ENCODE peak calls at places on chromosomes 16 and 17, in nine cellular contexts. One of them, this sample, is unnamed.
A peak's percentile ranks its signal among the peaks of the same experiment; 100 is the strongest.

GRCh38 chr17:67576471-67576870 is 141.3 kb upstream of the NOL11 start:
- DNase-seq in AG10803: no peak
- DNase-seq in psoas muscle: no peak
- DNase-seq in fibroblast of lung: no peak
- DNase-seq in mucosa of descending colon: no peak
- DNase-seq in body of pancreas: no peak
- DNase-seq in OCI-LY7: no peak
- DNase-seq in tibial nerve: no peak
- DNase-seq in AG04450: no peak
- DNase-seq in this sample: no peak

GRCh38 chr16:73746554-73746953 is 550.1 kb upstream of the PSMD7 start:
- DNase-seq in AG10803: no peak
- DNase-seq in psoas muscle: no peak
- DNase-seq in fibroblast of lung: no peak
- DNase-seq in mucosa of descending colon: no peak
- DNase-seq in body of pancreas: no peak
- DNase-seq in OCI-LY7: no peak
- DNase-seq in tibial nerve: no peak
- DNase-seq in AG04450: no peak
- DNase-seq in this sample: no peak

GRCh38 chr17:81948635-81949378 is 1.8 kb upstream of the MYADML2 start:
- DNase-seq in AG10803: no peak
- DNase-seq in psoas muscle: no peak
- DNase-seq in fibroblast of lung: no peak
- DNase-seq in mucosa of descending colon: no peak
- DNase-seq in body of pancreas: no peak
- DNase-seq in OCI-LY7: no peak
- DNase-seq in tibial nerve: no peak
- DNase-seq in AG04450: no peak
- DNase-seq in this sample: no peak

GRCh38 chr17:45265823-45266222 is 3.9 kb upstream of the SPATA32 start:
- DNase-seq in AG10803: peak; percentile 90
- DNase-seq in psoas muscle: peak; percentile 76
- DNase-seq in fibroblast of lung: peak; percentile 83
- DNase-seq in mucosa of descending colon: no peak
- DNase-seq in body of pancreas: no peak
- DNase-seq in OCI-LY7: no peak
- DNase-seq in tibial nerve: no peak
- DNase-seq in AG04450: no peak
- DNase-seq in this sample: peak; percentile 78

GRCh38 chr16:71367243-71367976 is 8.9 kb downstream of the CALB2 start:
- DNase-seq in AG10803: peak; percentile 35
- DNase-seq in psoas muscle: peak; percentile 61
- DNase-seq in fibroblast of lung: peak; percentile 25
- DNase-seq in mucosa of descending colon: no peak
- DNase-seq in body of pancreas: peak; percentile 47
- DNase-seq in OCI-LY7: peak; percentile 37
- DNase-seq in tibial nerve: no peak
- DNase-seq in AG04450: no peak
- DNase-seq in this sample: no peak

GRCh38 chr17:50055055-50055425 is 870 bp upstream of the ITGA3 start:
- DNase-seq in AG10803: no peak
- DNase-seq in psoas muscle: peak; percentile 53
- DNase-seq in fibroblast of lung: no peak
- DNase-seq in mucosa of descending colon: peak; percentile 83
- DNase-seq in body of pancreas: peak; percentile 80
- DNase-seq in OCI-LY7: no peak
- DNase-seq in tibial nerve: no peak
- DNase-seq in AG04450: no peak
- DNase-seq in this sample: no peak

GRCh38 chr17:56835259-56835575 is 1.3 kb downstream of the DGKE start:
- DNase-seq in AG10803: no peak
- DNase-seq in psoas muscle: no peak
- DNase-seq in fibroblast of lung: no peak
- DNase-seq in mucosa of descending colon: no peak
- DNase-seq in body of pancreas: no peak
- DNase-seq in OCI-LY7: no peak
- DNase-seq in tibial nerve: no peak
- DNase-seq in AG04450: no peak
- DNase-seq in this sample: no peak

GRCh38 chr16:73176577-73177013 is 128.7 kb upstream of the ZFHX3 start:
- DNase-seq in AG10803: peak; percentile 95
- DNase-seq in psoas muscle: no peak
- DNase-seq in fibroblast of lung: peak; percentile 89
- DNase-seq in mucosa of descending colon: no peak
- DNase-seq in body of pancreas: no peak
- DNase-seq in OCI-LY7: no peak
- DNase-seq in tibial nerve: no peak
- DNase-seq in AG04450: peak; percentile 70
- DNase-seq in this sample: peak; percentile 62

GRCh38 chr17:73420897-73421296 is 109.1 kb upstream of the CDC42EP4 start:
- DNase-seq in AG10803: no peak
- DNase-seq in psoas muscle: no peak
- DNase-seq in fibroblast of lung: peak; percentile 28
- DNase-seq in mucosa of descending colon: no peak
- DNase-seq in body of pancreas: no peak
- DNase-seq in OCI-LY7: peak; percentile 34
- DNase-seq in tibial nerve: no peak
- DNase-seq in AG04450: no peak
- DNase-seq in this sample: no peak

GRCh38 chr16:26651464-26651863 is 415.3 kb upstream of the C16orf82 start:
- DNase-seq in AG10803: no peak
- DNase-seq in psoas muscle: no peak
- DNase-seq in fibroblast of lung: no peak
- DNase-seq in mucosa of descending colon: no peak
- DNase-seq in body of pancreas: no peak
- DNase-seq in OCI-LY7: peak; percentile 94
- DNase-seq in tibial nerve: no peak
- DNase-seq in AG04450: no peak
- DNase-seq in this sample: no peak

GRCh38 chr16:26648851-26649250 is 417.9 kb upstream of the C16orf82 start:
- DNase-seq in AG10803: no peak
- DNase-seq in psoas muscle: no peak
- DNase-seq in fibroblast of lung: no peak
- DNase-seq in mucosa of descending colon: no peak
- DNase-seq in body of pancreas: no peak
- DNase-seq in OCI-LY7: peak; percentile 17
- DNase-seq in tibial nerve: no peak
- DNase-seq in AG04450: no peak
- DNase-seq in this sample: no peak

GRCh38 chr16:26649646-26650045 is 417.1 kb upstream of the C16orf82 start:
- DNase-seq in AG10803: no peak
- DNase-seq in psoas muscle: no peak
- DNase-seq in fibroblast of lung: no peak
- DNase-seq in mucosa of descending colon: no peak
- DNase-seq in body of pancreas: no peak
- DNase-seq in OCI-LY7: peak; percentile 73
- DNase-seq in tibial nerve: no peak
- DNase-seq in AG04450: no peak
- DNase-seq in this sample: no peak

DNA sequence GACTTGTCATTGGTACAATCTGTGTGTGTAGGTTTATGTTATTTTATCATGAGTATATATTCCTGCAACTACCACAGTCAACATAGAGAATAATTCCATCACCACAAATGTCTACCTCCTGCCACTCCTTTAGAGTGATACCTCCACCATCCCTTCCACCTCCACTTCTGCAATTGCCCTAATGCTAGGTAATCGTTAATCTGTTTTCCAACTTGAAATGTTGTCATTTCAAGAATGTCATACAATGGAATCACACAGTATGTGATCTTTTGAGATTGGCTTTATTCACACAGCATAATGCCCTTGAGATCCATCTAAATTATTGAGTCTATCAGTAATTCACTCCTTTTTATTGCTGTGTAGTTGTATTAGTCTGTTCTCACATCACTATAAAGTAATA is 414.8 kb upstream of the C16orf82 start:
- DNase-seq in AG10803: no peak
- DNase-seq in psoas muscle: no peak
- DNase-seq in fibroblast of lung: no peak
- DNase-seq in mucosa of descending colon: no peak
- DNase-seq in body of pancreas: no peak
- DNase-seq in OCI-LY7: no peak
- DNase-seq in tibial nerve: no peak
- DNase-seq in AG04450: no peak
- DNase-seq in this sample: no peak
- TF ChIP-seq CTCF in AG10803: no peak
- TF ChIP-seq CTCF in psoas muscle: no peak
- TF ChIP-seq CTCF in fibroblast of lung: no peak
- TF ChIP-seq CTCF in mucosa of descending colon: no peak
- TF ChIP-seq CTCF in body of pancreas: no peak
- TF ChIP-seq CTCF in OCI-LY7: no peak
- TF ChIP-seq CTCF in tibial nerve: no peak
- TF ChIP-seq CTCF in AG04450: no peak
- TF ChIP-seq CTCF in this sample: no peak

DNA sequence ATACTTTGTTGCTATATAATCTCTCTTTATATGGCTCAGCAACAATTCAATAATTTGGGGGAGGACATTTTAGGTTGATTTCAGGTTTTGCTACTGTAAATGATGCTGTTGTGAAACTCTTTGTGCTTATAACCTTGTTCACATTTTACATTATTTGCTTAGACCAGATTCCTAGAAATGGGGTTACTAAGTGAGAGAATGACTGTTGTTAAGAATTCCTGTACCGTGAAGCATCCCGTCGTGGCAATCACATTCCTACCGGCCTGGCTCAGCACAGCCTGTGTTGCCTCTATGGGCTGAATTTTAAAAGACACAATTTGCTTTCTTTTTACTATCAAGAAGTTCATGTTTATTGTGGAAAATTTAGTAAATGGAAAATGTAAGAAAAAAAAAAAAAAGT is 31.4 kb downstream of the B9D1 start:
- DNase-seq in AG10803: peak; percentile 89
- DNase-seq in psoas muscle: no peak
- DNase-seq in fibroblast of lung: peak; percentile 93
- DNase-seq in mucosa of descending colon: no peak
- DNase-seq in body of pancreas: no peak
- DNase-seq in OCI-LY7: no peak
- DNase-seq in tibial nerve: no peak
- DNase-seq in AG04450: peak; percentile 77
- DNase-seq in this sample: no peak
- TF ChIP-seq CTCF in AG10803: peak; percentile 31
- TF ChIP-seq CTCF in psoas muscle: no peak
- TF ChIP-seq CTCF in fibroblast of lung: peak; percentile 12
- TF ChIP-seq CTCF in mucosa of descending colon: no peak
- TF ChIP-seq CTCF in body of pancreas: no peak
- TF ChIP-seq CTCF in OCI-LY7: no peak
- TF ChIP-seq CTCF in tibial nerve: no peak
- TF ChIP-seq CTCF in AG04450: peak; percentile 11
- TF ChIP-seq CTCF in this sample: no peak

GRCh38 chr16:90081606-90081970 is 4.5 kb upstream of the PRDM7 start:
- DNase-seq in AG10803: no peak
- DNase-seq in psoas muscle: no peak
- DNase-seq in fibroblast of lung: no peak
- DNase-seq in mucosa of descending colon: no peak
- DNase-seq in body of pancreas: no peak
- DNase-seq in OCI-LY7: no peak
- DNase-seq in tibial nerve: no peak
- DNase-seq in AG04450: no peak
- DNase-seq in this sample: no peak

GRCh38 chr16:90078594-90078895 is 1.4 kb upstream of the PRDM7 start:
- DNase-seq in AG10803: no peak
- DNase-seq in psoas muscle: no peak
- DNase-seq in fibroblast of lung: no peak
- DNase-seq in mucosa of descending colon: no peak
- DNase-seq in body of pancreas: no peak
- DNase-seq in OCI-LY7: no peak
- DNase-seq in tibial nerve: no peak
- DNase-seq in AG04450: no peak
- DNase-seq in this sample: no peak

GRCh38 chr16:90077240-90077756 is at the start of gene PRDM7:
- DNase-seq in AG10803: peak; percentile 93
- DNase-seq in psoas muscle: peak; percentile 98
- DNase-seq in fibroblast of lung: peak; percentile 91
- DNase-seq in mucosa of descending colon: peak; percentile 97
- DNase-seq in body of pancreas: peak; percentile 99
- DNase-seq in OCI-LY7: peak; percentile 96
- DNase-seq in tibial nerve: peak; percentile 84
- DNase-seq in AG04450: peak; percentile 48
- DNase-seq in this sample: peak; percentile 83

GRCh38 chr16:90083139-90083538 is 6.0 kb upstream of the PRDM7 start:
- DNase-seq in AG10803: no peak
- DNase-seq in psoas muscle: no peak
- DNase-seq in fibroblast of lung: no peak
- DNase-seq in mucosa of descending colon: no peak
- DNase-seq in body of pancreas: no peak
- DNase-seq in OCI-LY7: no peak
- DNase-seq in tibial nerve: no peak
- DNase-seq in AG04450: no peak
- DNase-seq in this sample: no peak

GRCh38 chr16:90077757-90078593 is 844 bp upstream of the PRDM7 start:
- DNase-seq in AG10803: peak; percentile 40
- DNase-seq in psoas muscle: no peak
- DNase-seq in fibroblast of lung: peak; percentile 42
- DNase-seq in mucosa of descending colon: peak; percentile 74
- DNase-seq in body of pancreas: peak; percentile 32
- DNase-seq in OCI-LY7: peak; percentile 68
- DNase-seq in tibial nerve: no peak
- DNase-seq in AG04450: no peak
- DNase-seq in this sample: no peak
- TF ChIP-seq CTCF in AG10803: peak; percentile 24
- TF ChIP-seq CTCF in psoas muscle: no peak
- TF ChIP-seq CTCF in fibroblast of lung: no peak
- TF ChIP-seq CTCF in mucosa of descending colon: no peak
- TF ChIP-seq CTCF in body of pancreas: no peak
- TF ChIP-seq CTCF in OCI-LY7: peak; percentile 61
- TF ChIP-seq CTCF in tibial nerve: no peak
- TF ChIP-seq CTCF in AG04450: no peak
- TF ChIP-seq CTCF in this sample: no peak

DNA sequence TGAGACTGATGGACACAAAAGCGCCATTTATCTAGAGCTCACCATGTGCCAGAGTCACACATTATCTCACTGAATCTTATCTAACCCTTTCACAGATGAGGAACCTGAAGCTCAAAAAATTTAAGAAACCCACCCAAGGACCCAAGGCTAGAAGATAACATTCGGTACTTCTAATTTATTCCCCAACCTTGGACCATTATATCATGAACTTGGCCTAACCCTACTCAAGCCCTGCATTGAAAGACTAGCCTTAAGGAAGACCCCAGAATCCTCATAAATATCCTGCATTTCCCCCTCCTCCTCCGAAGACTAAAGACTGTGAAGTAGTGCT is 548 bp upstream of the DYNC1LI2 start:
- DNase-seq in AG10803: no peak
- DNase-seq in psoas muscle: no peak
- DNase-seq in fibroblast of lung: no peak
- DNase-seq in mucosa of descending colon: no peak
- DNase-seq in body of pancreas: no peak
- DNase-seq in OCI-LY7: no peak
- DNase-seq in tibial nerve: no peak
- DNase-seq in AG04450: no peak
- DNase-seq in this sample: no peak
- TF ChIP-seq CTCF in AG10803: no peak
- TF ChIP-seq CTCF in psoas muscle: no peak
- TF ChIP-seq CTCF in fibroblast of lung: no peak
- TF ChIP-seq CTCF in mucosa of descending colon: no peak
- TF ChIP-seq CTCF in body of pancreas: no peak
- TF ChIP-seq CTCF in OCI-LY7: peak; percentile 1
- TF ChIP-seq CTCF in tibial nerve: no peak
- TF ChIP-seq CTCF in AG04450: no peak
- TF ChIP-seq CTCF in this sample: no peak